ENCODE peak calls at places on chromosomes 11 and 22, in eight cellular contexts. One of them, this sample, is unnamed.

GRCh38 chr11:101466352-101466751 is 117.5 kb downstream of the TRPC6 start:
- DNase-seq in kidney tubule cell: peak; percentile 4
- DNase-seq in NCI-H1092 treated with DMSO at 0.1 percent for 48 hours: no peak
- DNase-seq in HTR-8/SVneo: no peak
- DNase-seq in small intestine: no peak
- DNase-seq in stimulated activated CD8-positive, alpha-beta memory T cell treated with anti-CD3 and anti-CD28 coated beads, Interleukin-7, amount 100 ng/mL, for 1 hour: no peak
- DNase-seq in brain microvascular endothelial cell: no peak
- DNase-seq in right lobe of liver: no peak
- DNase-seq in this sample: no peak

GRCh38 chr11:91261513-91261912 is 963.1 kb upstream of the FAT3 start:
- DNase-seq in kidney tubule cell: no peak
- DNase-seq in NCI-H1092 treated with DMSO at 0.1 percent for 48 hours: no peak
- DNase-seq in HTR-8/SVneo: no peak
- DNase-seq in small intestine: no peak
- DNase-seq in stimulated activated CD8-positive, alpha-beta memory T cell treated with anti-CD3 and anti-CD28 coated beads, Interleukin-7, amount 100 ng/mL, for 1 hour: no peak
- DNase-seq in brain microvascular endothelial cell: no peak
- DNase-seq in right lobe of liver: no peak
- DNase-seq in this sample: no peak

GRCh38 chr11:46741600-46742484 is 22.8 kb downstream of the F2 start:
- DNase-seq in kidney tubule cell: no peak
- DNase-seq in NCI-H1092 treated with DMSO at 0.1 percent for 48 hours: no peak
- DNase-seq in HTR-8/SVneo: no peak
- DNase-seq in small intestine: no peak
- DNase-seq in stimulated activated CD8-positive, alpha-beta memory T cell treated with anti-CD3 and anti-CD28 coated beads, Interleukin-7, amount 100 ng/mL, for 1 hour: no peak
- DNase-seq in brain microvascular endothelial cell: no peak
- DNase-seq in right lobe of liver: no peak
- DNase-seq in this sample: no peak

GRCh38 chr22:41193829-41194228 is 11.3 kb upstream of the L3MBTL2 start:
- DNase-seq in kidney tubule cell: no peak
- DNase-seq in NCI-H1092 treated with DMSO at 0.1 percent for 48 hours: no peak
- DNase-seq in HTR-8/SVneo: no peak
- DNase-seq in small intestine: no peak
- DNase-seq in stimulated activated CD8-positive, alpha-beta memory T cell treated with anti-CD3 and anti-CD28 coated beads, Interleukin-7, amount 100 ng/mL, for 1 hour: no peak
- DNase-seq in brain microvascular endothelial cell: no peak
- DNase-seq in right lobe of liver: no peak
- DNase-seq in this sample: no peak

GRCh38 chr11:2837096-2837601 is 48.4 kb downstream of the CDKN1C start:
- DNase-seq in kidney tubule cell: peak; percentile 12
- DNase-seq in NCI-H1092 treated with DMSO at 0.1 percent for 48 hours: no peak
- DNase-seq in HTR-8/SVneo: peak; percentile 76
- DNase-seq in small intestine: peak; percentile 10
- DNase-seq in stimulated activated CD8-positive, alpha-beta memory T cell treated with anti-CD3 and anti-CD28 coated beads, Interleukin-7, amount 100 ng/mL, for 1 hour: no peak
- DNase-seq in brain microvascular endothelial cell: peak; percentile 3
- DNase-seq in right lobe of liver: no peak
- DNase-seq in this sample: peak; percentile 69

GRCh38 chr22:48438791-48439559 is 1388.7 kb downstream of the BRD1 start:
- DNase-seq in kidney tubule cell: no peak
- DNase-seq in NCI-H1092 treated with DMSO at 0.1 percent for 48 hours: no peak
- DNase-seq in HTR-8/SVneo: no peak
- DNase-seq in small intestine: no peak
- DNase-seq in stimulated activated CD8-positive, alpha-beta memory T cell treated with anti-CD3 and anti-CD28 coated beads, Interleukin-7, amount 100 ng/mL, for 1 hour: no peak
- DNase-seq in brain microvascular endothelial cell: no peak
- DNase-seq in right lobe of liver: peak; percentile 3
- DNase-seq in this sample: no peak

GRCh38 chr11:35030716-35031213 is 108.2 kb upstream of the CD44 start:
- DNase-seq in kidney tubule cell: peak; percentile 95
- DNase-seq in NCI-H1092 treated with DMSO at 0.1 percent for 48 hours: no peak
- DNase-seq in HTR-8/SVneo: peak; percentile 75
- DNase-seq in small intestine: no peak
- DNase-seq in stimulated activated CD8-positive, alpha-beta memory T cell treated with anti-CD3 and anti-CD28 coated beads, Interleukin-7, amount 100 ng/mL, for 1 hour: no peak
- DNase-seq in brain microvascular endothelial cell: peak; percentile 98
- DNase-seq in right lobe of liver: no peak
- DNase-seq in this sample: peak; percentile 37

GRCh38 chr22:42892571-42893316 is 35.7 kb upstream of the ARFGAP3 start:
- DNase-seq in kidney tubule cell: no peak
- DNase-seq in NCI-H1092 treated with DMSO at 0.1 percent for 48 hours: no peak
- DNase-seq in HTR-8/SVneo: no peak
- DNase-seq in small intestine: no peak
- DNase-seq in stimulated activated CD8-positive, alpha-beta memory T cell treated with anti-CD3 and anti-CD28 coated beads, Interleukin-7, amount 100 ng/mL, for 1 hour: no peak
- DNase-seq in brain microvascular endothelial cell: no peak
- DNase-seq in right lobe of liver: no peak
- DNase-seq in this sample: no peak

GRCh38 chr11:47917643-47918369 is 62.6 kb upstream of the PTPRJ start:
- DNase-seq in kidney tubule cell: peak; percentile 69
- DNase-seq in NCI-H1092 treated with DMSO at 0.1 percent for 48 hours: peak; percentile 99
- DNase-seq in HTR-8/SVneo: peak; percentile 54
- DNase-seq in small intestine: peak; percentile 35
- DNase-seq in stimulated activated CD8-positive, alpha-beta memory T cell treated with anti-CD3 and anti-CD28 coated beads, Interleukin-7, amount 100 ng/mL, for 1 hour: no peak
- DNase-seq in brain microvascular endothelial cell: peak; percentile 59
- DNase-seq in right lobe of liver: peak; percentile 35
- DNase-seq in this sample: peak; percentile 95

This sample was measured in lung.